ENCODE peak calls at places on chromosomes 7 and 10, in nine cellular contexts. B is H9, F is astrocyte, R is IMR-90, T is upper lobe of left lung, Y is right atrium auricular region, L is psoas muscle, S is gastrocnemius medialis, J is cardiac muscle cell. H is an unnamed sample.

GRCh38 chr10:69685426-69685801 is 55.4 kb downstream of the FAM241B start:
- DNase-seq in B (no peak), F (peak; percentile 8), R (no peak), T (no peak), Y (no peak), L (no peak), S (no peak), J (no peak), H (no peak)

GRCh38 chr7:92648082-92648481 is 57.9 kb upstream of the FAM133B start:
- DNase-seq in B (no peak), F (no peak), R (no peak), T (no peak), Y (no peak), L (no peak), S (no peak), J (no peak), H (no peak)

GRCh38 chr7:55020481-55020871 is 1.7 kb downstream of the EGFR start:
- DNase-seq in B (no peak), F (peak; percentile 70), R (peak; percentile 60), T (peak; percentile 82), Y (no peak), L (peak; percentile 80), S (peak; percentile 41), J (no peak), H (peak; percentile 74)

GRCh38 chr7:16129431-16130126 is 291.8 kb downstream of the CRPPA start:
- DNase-seq in B (no peak), F (peak; percentile 87), R (peak; percentile 80), T (no peak), Y (no peak), L (no peak), S (no peak), J (no peak), H (no peak)

GRCh38 chr7:9625953-9626352 is 1192.5 kb downstream of the NXPH1 start:
- DNase-seq in B (no peak), F (no peak), R (no peak), T (no peak), Y (no peak), L (no peak), S (no peak), J (no peak), H (no peak)

GRCh38 chr7:54811925-54812264 is 52.9 kb upstream of the SEC61G start:
- DNase-seq in B (no peak), F (peak; percentile 86), R (peak; percentile 98), T (no peak), Y (no peak), L (no peak), S (no peak), J (no peak), H (no peak)

GRCh38 chr10:94678475-94678874 is 5.1 kb upstream of the CYP2C18 start:
- DNase-seq in B (no peak), F (no peak), R (no peak), T (no peak), Y (no peak), L (no peak), S (no peak), J (no peak), H (no peak)

GRCh38 chr7:43647772-43648643 is 65.1 kb downstream of the STK17A start:
- DNase-seq in B (no peak), F (peak; percentile 100), R (peak; percentile 100), T (peak; percentile 84), Y (peak; percentile 87), L (peak; percentile 85), S (peak; percentile 63), J (no peak), H (peak; percentile 80)

GRCh38 chr7:74587435-74588126 is 69.9 kb upstream of the GTF2I start:
- DNase-seq in B (peak; percentile 81), F (peak; percentile 84), R (peak; percentile 89), T (peak; percentile 91), Y (peak; percentile 93), L (peak; percentile 94), S (peak; percentile 50), J (peak; percentile 93), H (peak; percentile 89)

GRCh38 chr7:44415047-44415446 is 75.4 kb downstream of the NUDCD3 start:
- DNase-seq in B (no peak), F (peak; percentile 56), R (peak; percentile 44), T (no peak), Y (no peak), L (no peak), S (no peak), J (no peak), H (no peak)

GRCh38 chr7:3399858-3400257 is 98.8 kb downstream of the SDK1 start:
- DNase-seq in B (peak; percentile 91), F (peak; percentile 3), R (peak; percentile 5), T (no peak), Y (no peak), L (no peak), S (no peak), J (peak; percentile 12), H (no peak)

GRCh38 chr10:12768156-12768731 is 233.3 kb downstream of the CCDC3 start:
- DNase-seq in B (no peak), F (peak; percentile 70), R (peak; percentile 60), T (no peak), Y (no peak), L (no peak), S (no peak), J (no peak), H (no peak)

GRCh38 chr7:1938788-1939433 is 268.8 kb downstream of the ELFN1 start:
- DNase-seq in B (no peak), F (no peak), R (no peak), T (no peak), Y (no peak), L (no peak), S (no peak), J (no peak), H (no peak)
- H3K4me1 ChIP-seq in B (peaks cover 2% of the 10 kb centered on the region), F (peaks cover 18% of the 10 kb centered on the region), R (peaks cover 4% of the 10 kb centered on the region), T (peaks cover 6% of the 10 kb centered on the region), Y (no peaks in the 10 kb centered on the region), L (no peaks in the 10 kb centered on the region), S (no peaks in the 10 kb centered on the region), J (no peaks in the 10 kb centered on the region), H (no peaks in the 10 kb centered on the region)

GRCh38 chr10:93067443-93068365 is 6.0 kb upstream of the CYP26A1 start:
- DNase-seq in B (no peak), F (no peak), R (no peak), T (no peak), Y (peak; percentile 32), L (no peak), S (no peak), J (no peak), H (no peak)

GRCh38 chr10:93063977-93064660 is 3.5 kb downstream of the CYP26C1 start:
- DNase-seq in B (no peak), F (no peak), R (no peak), T (no peak), Y (peak; percentile 34), L (no peak), S (no peak), J (no peak), H (no peak)

GRCh38 chr10:93066544-93066913 is 5.9 kb downstream of the CYP26C1 start:
- DNase-seq in B (no peak), F (no peak), R (no peak), T (no peak), Y (peak; percentile 13), L (no peak), S (no peak), J (no peak), H (no peak)

GRCh38 chr10:93064874-93065660 is 4.5 kb downstream of the CYP26C1 start:
- DNase-seq in B (no peak), F (no peak), R (no peak), T (no peak), Y (peak; percentile 5), L (no peak), S (no peak), J (no peak), H (no peak)

DNA sequence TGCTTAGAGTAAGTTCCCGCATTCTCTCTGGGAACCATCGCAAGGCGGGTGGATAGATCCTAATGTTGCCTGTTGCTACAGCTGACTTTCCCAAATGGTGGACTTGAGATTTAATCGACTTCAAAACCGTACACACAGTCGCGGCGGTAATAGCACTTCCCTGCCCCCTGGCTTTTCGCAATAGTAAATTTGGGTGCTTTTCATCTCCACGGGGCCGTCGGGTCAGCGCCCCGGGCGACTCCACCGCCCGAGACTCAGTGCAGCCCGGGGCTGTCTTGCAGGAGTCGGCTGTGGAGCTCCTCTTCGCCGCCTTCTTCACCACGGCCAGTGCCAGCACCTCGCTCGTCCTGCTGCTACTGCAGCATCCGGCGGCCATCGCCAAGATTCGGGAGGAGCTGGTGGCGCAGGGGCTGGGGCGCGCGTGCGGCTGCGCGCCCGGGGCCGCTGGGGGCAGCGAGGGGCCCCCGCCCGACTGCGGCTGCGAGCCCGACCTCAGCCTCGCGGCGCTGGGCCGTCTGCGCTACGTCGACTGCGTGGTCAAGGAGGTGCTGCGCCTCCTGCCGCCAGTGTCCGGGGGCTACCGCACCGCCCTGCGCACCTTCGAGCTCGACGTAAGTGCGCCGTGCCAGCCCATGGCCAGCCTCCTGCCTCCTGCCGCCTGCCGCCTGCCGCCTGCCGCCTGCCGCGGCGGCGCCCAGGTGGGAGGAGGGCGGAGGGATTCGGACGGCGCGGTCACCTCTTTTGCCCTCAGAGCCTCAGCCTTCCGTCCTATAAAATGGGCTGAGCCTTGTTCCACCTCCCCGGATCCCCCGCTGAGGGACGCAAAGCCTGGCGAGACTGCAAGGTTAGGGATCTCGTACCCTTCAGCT is 5.3 kb downstream of the CYP26C1 start:
- DNase-seq in B (peak; percentile 69), F (no peak), R (no peak), T (no peak), Y (peak; percentile 21), L (no peak), S (no peak), J (peak; percentile 27), H (no peak)
- TF ChIP-seq CTCF in B (peak; percentile 44), F (no peak), R (peak; percentile 14), T (no peak), Y (no peak), L (no peak), S (no peak), J (peak; percentile 3), H (no peak)

GRCh38 chr7:106067678-106068077 is 44.4 kb downstream of the SYPL1 start:
- DNase-seq in B (no peak), F (no peak), R (no peak), T (no peak), Y (no peak), L (no peak), S (no peak), J (no peak), H (no peak)
- H3K4me1 ChIP-seq in B (no peaks in the 10 kb centered on the region), F (peaks cover 26% of the 10 kb centered on the region), R (peaks cover 7% of the 10 kb centered on the region), T (peaks cover 45% of the 10 kb centered on the region), Y (no peaks in the 10 kb centered on the region), L (peaks cover 20% of the 10 kb centered on the region), S (peaks cover 30% of the 10 kb centered on the region), J (peaks cover 12% of the 10 kb centered on the region), H (no peaks in the 10 kb centered on the region)

GRCh38 chr10:79293841-79294705 is 53.2 kb upstream of the PPIF start:
- DNase-seq in B (no peak), F (peak; percentile 26), R (peak; percentile 72), T (peak; percentile 95), Y (no peak), L (no peak), S (no peak), J (no peak), H (no peak)

GRCh38 chr10:79292026-79292425 is 55.2 kb upstream of the PPIF start:
- DNase-seq in B (no peak), F (no peak), R (no peak), T (no peak), Y (no peak), L (no peak), S (no peak), J (no peak), H (no peak)

GRCh38 chr10:79289801-79290200 is 57.5 kb upstream of the PPIF start:
- DNase-seq in B (no peak), F (no peak), R (no peak), T (no peak), Y (no peak), L (no peak), S (no peak), J (no peak), H (no peak)

GRCh38 chr10:79295593-79295992 is 51.7 kb upstream of the PPIF start:
- DNase-seq in B (no peak), F (no peak), R (no peak), T (peak; percentile 82), Y (no peak), L (no peak), S (no peak), J (no peak), H (no peak)

GRCh38 chr10:79292789-79293746 is 54.2 kb upstream of the PPIF start:
- DNase-seq in B (peak; percentile 61), F (no peak), R (no peak), T (peak; percentile 55), Y (no peak), L (no peak), S (no peak), J (no peak), H (no peak)
- TF ChIP-seq CTCF in B (peak; percentile 68), F (peak; percentile 10), R (peak; percentile 42), T (peak; percentile 13), Y (peak; percentile 29), L (peak; percentile 28), S (no peak), J (peak; percentile 44), H (no peak)